ENCODE peak calls at places on chromosomes 16 and 17, in five cellular contexts. E is IMR-90, Z is testis, C is astrocyte of the cerebellum, G is fibroblast of the aortic adventitia. P is an unnamed sample.

GRCh38 chr17:18033442-18034099 is 5.4 kb downstream of the ATPAF2 start:
- DNase-seq in C (peak), E (peak), Z (peak), G (peak), P (peak)

GRCh38 chr17:50047488-50048126 is 8.3 kb upstream of the ITGA3 start:
- DNase-seq in Z (no peak), C (no peak), G (peak), E (peak), P (no peak)

GRCh38 chr16:11350531-11351335 is 5.5 kb downstream of the RMI2 start:
- DNase-seq in E (peak), G (peak), C (no peak), Z (no peak), P (no peak)

GRCh38 chr16:89688395-89688794 is 1.9 kb downstream of the CDK10 start:
- DNase-seq in E (no peak), G (no peak), Z (no peak), C (no peak), P (no peak)

GRCh38 chr16:72997141-72997542 is 50.8 kb downstream of the ZFHX3 start:
- DNase-seq in C (no peak), E (peak), Z (no peak), G (peak), P (no peak)

GRCh38 chr16:64615647-64616280 is 506.1 kb downstream of the CDH11 start:
- DNase-seq in Z (no peak), E (peak), G (no peak), C (no peak), P (no peak)

GRCh38 chr16:67456383-67457140 is 24.4 kb downstream of the ATP6V0D1 start:
- DNase-seq in C (peak), Z (peak), G (peak), E (peak), P (no peak)

GRCh38 chr16:60792437-60792836 is 1243.8 kb downstream of the CDH8 start:
- DNase-seq in E (no peak), C (no peak), G (no peak), Z (no peak), P (no peak)

GRCh38 chr17:19747829-19748806 is at the start of gene ALDH3A1:
- DNase-seq in G (no peak), Z (peak), C (no peak), E (no peak), P (no peak)

GRCh38 chr17:44529864-44530263 is 26.7 kb upstream of the GPATCH8 start:
- DNase-seq in C (no peak), G (no peak), Z (no peak), E (no peak), P (no peak)

GRCh38 chr17:76491271-76492184 is 9.7 kb downstream of the RHBDF2 start:
- DNase-seq in E (no peak), G (no peak), C (no peak), Z (no peak), P (no peak)

GRCh38 chr16:16861546-16861945 is 482.6 kb downstream of the NPIPA7 start:
- DNase-seq in G (peak), C (peak), E (peak), Z (peak), P (peak)

GRCh38 chr17:28675980-28676379 is 14.0 kb downstream of the SUPT6H start:
- DNase-seq in C (no peak), E (no peak), G (no peak), Z (no peak), P (no peak)

GRCh38 chr16:79372504-79373184 is 227.9 kb downstream of the MAF start:
- DNase-seq in Z (no peak), G (no peak), E (no peak), C (peak), P (no peak)

GRCh38 chr16:27762441-27762840 is 212.5 kb downstream of the KATNIP start:
- DNase-seq in G (peak), Z (no peak), E (peak), C (peak), P (no peak)

GRCh38 chr17:66190738-66191606 is 961 bp downstream of the CEP112 start:
- DNase-seq in E (peak), C (peak), G (peak), Z (peak), P (no peak)

GRCh38 chr16:59042296-59042695 is 308.2 kb upstream of the GOT2 start:
- DNase-seq in G (no peak), C (no peak), E (no peak), Z (no peak), P (no peak)

GRCh38 chr16:1197237-1197866 is 27.7 kb downstream of the TPSG1 start:
- DNase-seq in G (no peak), E (no peak), C (no peak), Z (no peak), P (no peak)

GRCh38 chr17:41631025-41631889 is 6.9 kb upstream of the KRT17 start:
- DNase-seq in C (no peak), E (no peak), G (no peak), Z (no peak), P (no peak)

GRCh38 chr17:34171245-34171818 is 83.8 kb upstream of the CCL2 start:
- DNase-seq in Z (peak), E (peak), C (peak), G (peak), P (peak)
- TF ChIP-seq CTCF in Z (peak), E (peak), C (peak), G (peak), P (peak)

DNA sequence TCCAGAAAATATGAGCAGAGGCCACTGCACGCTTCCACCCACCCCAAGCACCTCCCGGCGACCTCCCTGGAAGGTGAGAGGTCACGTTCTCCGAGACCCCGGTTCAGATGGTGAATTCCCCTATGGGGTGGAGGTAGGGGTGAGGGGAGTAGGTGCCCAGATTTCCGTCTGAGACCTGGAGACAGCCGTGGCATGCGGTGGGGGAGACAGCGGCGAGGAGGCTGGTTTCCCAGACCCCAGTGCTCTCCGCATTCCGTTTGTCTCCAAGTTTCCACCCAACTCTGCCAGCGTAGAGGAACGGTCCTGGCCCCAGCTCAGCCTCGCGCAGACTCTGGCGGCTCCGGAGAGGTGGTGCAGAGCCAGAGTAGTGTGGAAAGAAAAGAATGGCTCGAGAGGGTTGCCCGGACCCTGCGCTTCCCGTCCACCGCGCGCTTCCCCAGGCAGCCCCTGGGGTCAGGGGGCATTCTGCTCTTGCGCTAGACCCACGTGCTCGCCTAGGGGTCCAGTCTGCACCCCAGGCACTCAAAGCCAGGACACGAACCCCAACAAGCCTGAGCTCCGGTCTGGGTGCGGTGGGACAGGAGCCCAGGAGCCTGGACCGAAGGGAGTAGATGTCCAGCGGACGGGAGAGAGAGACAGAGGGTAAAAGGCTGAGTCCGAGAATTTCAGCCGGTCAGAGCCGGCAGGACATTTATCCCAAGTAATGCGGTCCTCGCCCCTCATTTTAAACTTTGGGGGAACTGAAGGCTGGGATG is 3.9 kb downstream of the PMP22 start:
- DNase-seq in C (no peak), E (peak), G (peak), Z (peak), P (peak)
- TF ChIP-seq CTCF in C (peak), E (peak), G (peak), Z (no peak), P (peak)

GRCh38 chr17:59558953-59559352 is 6.5 kb upstream of the DHX40 start:
- DNase-seq in C (no peak), Z (no peak), G (peak), E (peak), P (no peak)
- TF ChIP-seq CTCF in C (no peak), Z (peak), G (peak), E (peak), P (peak)

GRCh38 chr17:78498848-78499247 is 78.3 kb downstream of the DNAH17 start:
- DNase-seq in G (no peak), C (no peak), Z (no peak), E (no peak), P (no peak)

GRCh38 chr17:78500806-78501205 is 76.4 kb downstream of the DNAH17 start:
- DNase-seq in Z (no peak), G (no peak), C (no peak), E (no peak), P (no peak)

GRCh38 chr17:78502611-78503148 is 74.5 kb downstream of the DNAH17 start:
- DNase-seq in E (no peak), G (no peak), Z (no peak), C (no peak), P (no peak)

GRCh38 chr17:78499715-78500540 is 77.3 kb downstream of the DNAH17 start:
- DNase-seq in E (no peak), G (no peak), C (no peak), Z (no peak), P (no peak)

GRCh38 chr17:78501241-78502036 is 75.8 kb downstream of the DNAH17 start:
- DNase-seq in Z (no peak), G (no peak), C (no peak), E (no peak), P (no peak)
- TF ChIP-seq CTCF in Z (no peak), G (no peak), C (no peak), E (no peak), P (no peak)